ENCODE peak calls at places on chromosomes 16 and 17, in four cellular contexts. N is B cell; I is fibroblast of the conjunctiva; G is CD4-positive, alpha-beta T cell. X is an unnamed sample.
A peak's percentile ranks its signal among the peaks of the same experiment; 100 is the strongest.

GRCh38 chr16:87918866-87919680 is 17.3 kb downstream of the CA5A start:
- DNase-seq in N (peak; percentile 27), I (no peak), G (no peak), X (peak; percentile 64)

GRCh38 chr17:79777166-79777843 is 643 bp upstream of the CBX2 start:
- DNase-seq in N (no peak), I (no peak), G (no peak), X (no peak)

GRCh38 chr17:77914440-77915254 is 43.9 kb upstream of the TNRC6C start:
- DNase-seq in N (no peak), I (peak; percentile 13), G (no peak), X (no peak)

GRCh38 chr16:57348361-57348760 is 10.2 kb upstream of the CCL22 start:
- DNase-seq in N (no peak), I (no peak), G (no peak), X (no peak)

GRCh38 chr16:8634991-8635736 is 13.7 kb downstream of the METTL22 start:
- DNase-seq in N (no peak), I (peak; percentile 22), G (no peak), X (no peak)

GRCh38 chr16:84993926-84994325 is 17.4 kb downstream of the ZDHHC7 start:
- DNase-seq in N (no peak), I (no peak), G (no peak), X (no peak)

GRCh38 chr17:47945080-47945479 is 3.7 kb downstream of the PNPO start:
- DNase-seq in N (no peak), I (no peak), G (no peak), X (no peak)

GRCh38 chr17:16269658-16270057 is 52.6 kb downstream of the PIGL start:
- DNase-seq in N (no peak), I (no peak), G (no peak), X (no peak)

GRCh38 chr16:2776500-2777139 is 460 bp downstream of the ELOB start:
- DNase-seq in N (no peak), I (no peak), G (no peak), X (no peak)

GRCh38 chr16:82995927-82996441 is 369.2 kb downstream of the CDH13 start:
- DNase-seq in N (no peak), I (peak; percentile 26), G (no peak), X (peak; percentile 46)

GRCh38 chr16:680625-680945 is 375 bp downstream of the STUB1 start:
- DNase-seq in N (no peak), I (no peak), G (no peak), X (no peak)

GRCh38 chr17:48100160-48100559 is 1.1 kb downstream of the CBX1 start:
- DNase-seq in N (no peak), I (no peak), G (no peak), X (peak; percentile 26)

GRCh38 chr17:30819941-30820705 is 4.4 kb downstream of the CRLF3 start:
- DNase-seq in N (no peak), I (no peak), G (no peak), X (no peak)

GRCh38 chr16:86027366-86028126 is 128.6 kb downstream of the IRF8 start:
- DNase-seq in N (peak; percentile 27), I (no peak), G (no peak), X (no peak)

GRCh38 chr17:81020767-81021497 is 14.0 kb upstream of the BAIAP2 start:
- DNase-seq in N (no peak), I (no peak), G (no peak), X (no peak)

GRCh38 chr17:38418693-38419507 is 9.4 kb upstream of the ARHGAP23 start:
- DNase-seq in N (peak; percentile 2), I (no peak), G (no peak), X (no peak)

GRCh38 chr17:40895106-40895730 is 10.2 kb upstream of the KRT20 start:
- DNase-seq in N (no peak), I (no peak), G (no peak), X (no peak)

GRCh38 chr16:5446623-5447240 is 349.1 kb upstream of the EEF2KMT start:
- DNase-seq in N (no peak), I (no peak), G (no peak), X (no peak)

GRCh38 chr17:6713130-6713917 is at the start of gene SLC13A5:
- DNase-seq in N (no peak), I (no peak), G (no peak), X (no peak)

GRCh38 chr16:86794216-86794864 is 216.0 kb downstream of the FOXL1 start:
- DNase-seq in N (peak; percentile 5), I (no peak), G (no peak), X (no peak)

GRCh38 chr16:74372953-74373846 is 2.9 kb upstream of the NPIPB15 start:
- DNase-seq in N (no peak), I (no peak), G (no peak), X (no peak)

GRCh38 chr17:20721151-20721550 is 141.6 kb downstream of the CDRT15L2 start:
- DNase-seq in N (no peak), I (no peak), G (no peak), X (no peak)

GRCh38 chr17:57138956-57139576 is 54.0 kb downstream of the AKAP1 start:
- DNase-seq in N (no peak), I (no peak), G (no peak), X (no peak)

GRCh38 chr17:79627184-79627765 is 16.4 kb upstream of the RBFOX3 start:
- DNase-seq in N (no peak), I (no peak), G (no peak), X (no peak)

GRCh38 chr17:72502940-72503341 is 382.1 kb downstream of the SOX9 start:
- DNase-seq in N (no peak), I (no peak), G (no peak), X (no peak)

GRCh38 chr17:31535581-31535981 is 144.1 kb downstream of the RAB11FIP4 start:
- DNase-seq in N (peak; percentile 81), I (no peak), G (no peak), X (no peak)

GRCh38 chr16:30028438-30029093 is 2.5 kb downstream of the TLCD3B start:
- DNase-seq in N (no peak), I (no peak), G (no peak), X (no peak)

GRCh38 chr17:78355045-78355641 is 4.7 kb downstream of the SOCS3 start:
- DNase-seq in N (no peak), I (no peak), G (no peak), X (no peak)

GRCh38 chr17:633641-634091 is 81.0 kb downstream of the VPS53 start:
- DNase-seq in N (no peak), I (no peak), G (no peak), X (no peak)

GRCh38 chr17:63881935-63882601 is at the start of gene GH2:
- DNase-seq in N (peak; percentile 46), I (no peak), G (peak; percentile 52), X (no peak)

GRCh38 chr16:2278272-2278608 is 10.3 kb upstream of the RNPS1 start:
- DNase-seq in N (no peak), I (no peak), G (no peak), X (no peak)

GRCh38 chr16:4936991-4937781 is at the start of gene PPL:
- DNase-seq in N (no peak), I (no peak), G (no peak), X (no peak)